ENCODE peak calls at places on chromosomes 16 and 17, in nine cellular contexts. D, H, Z, L, S, F, U, O and X are unnamed samples.

GRCh38 chr16:69761983-69762842 is at the start of gene WWP2:
- DNase-seq in O (peak), S (peak), L (peak), U (peak), D (peak), F (peak), Z (peak), H (peak), X (peak)

GRCh38 chr16:31141489-31142108 is 6.1 kb upstream of the PRSS8 start:
- DNase-seq in S (no peak), L (peak), Z (no peak), H (peak), D (peak), U (peak), F (no peak), O (no peak), X (no peak)

GRCh38 chr16:67296422-67296821 is 17.1 kb downstream of the PLEKHG4 start:
- DNase-seq in L (no peak), O (no peak), H (no peak), D (peak), Z (no peak), F (no peak), S (no peak), U (peak), X (no peak)

GRCh38 chr16:46765050-46765449 is 16.9 kb upstream of the MYLK3 start:
- DNase-seq in D (peak), U (peak), L (no peak), H (no peak), F (no peak), O (no peak), S (no peak), Z (no peak), X (peak)

GRCh38 chr16:20308801-20309590 is 18.3 kb downstream of the GP2 start:
- DNase-seq in O (no peak), L (no peak), H (no peak), S (no peak), F (no peak), D (no peak), U (no peak), Z (no peak), X (no peak)

GRCh38 chr16:77663711-77664110 is 58.6 kb upstream of the NUDT7 start:
- DNase-seq in L (no peak), U (no peak), Z (no peak), O (no peak), S (no peak), H (no peak), D (no peak), F (no peak), X (no peak)

GRCh38 chr17:5915337-5915736 is 154.8 kb upstream of the WSCD1 start:
- DNase-seq in U (no peak), Z (no peak), D (no peak), L (no peak), F (no peak), O (no peak), S (no peak), H (no peak), X (no peak)

GRCh38 chr16:81744385-81744784 is 34.7 kb upstream of the PLCG2 start:
- DNase-seq in H (no peak), D (no peak), O (no peak), Z (no peak), F (no peak), S (peak), U (no peak), L (no peak), X (no peak)

GRCh38 chr16:27911486-27911885 is 152.0 kb downstream of the GSG1L start:
- DNase-seq in D (peak), L (no peak), H (no peak), Z (no peak), F (no peak), S (no peak), U (no peak), O (no peak), X (no peak)

GRCh38 chr16:47317465-47318240 is 143.2 kb downstream of the ITFG1 start:
- DNase-seq in S (no peak), U (no peak), O (no peak), H (no peak), Z (no peak), L (no peak), F (no peak), D (no peak), X (no peak)

GRCh38 chr17:20010099-20010863 is 1.1 kb downstream of the SPECC1 start:
- DNase-seq in O (no peak), L (peak), S (peak), D (no peak), Z (peak), H (peak), U (peak), F (peak), X (peak)

GRCh38 chr17:20008242-20009051 is 712 bp upstream of the SPECC1 start:
- DNase-seq in S (peak), Z (no peak), O (no peak), H (no peak), L (peak), U (no peak), F (peak), D (peak), X (peak)

GRCh38 chr17:20010886-20011402 is 1.8 kb downstream of the SPECC1 start:
- DNase-seq in F (no peak), U (no peak), S (peak), H (no peak), L (no peak), D (no peak), O (no peak), Z (no peak), X (no peak)

GRCh38 chr17:20009052-20009301 is 182 bp upstream of the SPECC1 start:
- DNase-seq in U (no peak), F (no peak), H (peak), D (no peak), L (no peak), O (no peak), S (no peak), Z (no peak), X (no peak)

DNA sequence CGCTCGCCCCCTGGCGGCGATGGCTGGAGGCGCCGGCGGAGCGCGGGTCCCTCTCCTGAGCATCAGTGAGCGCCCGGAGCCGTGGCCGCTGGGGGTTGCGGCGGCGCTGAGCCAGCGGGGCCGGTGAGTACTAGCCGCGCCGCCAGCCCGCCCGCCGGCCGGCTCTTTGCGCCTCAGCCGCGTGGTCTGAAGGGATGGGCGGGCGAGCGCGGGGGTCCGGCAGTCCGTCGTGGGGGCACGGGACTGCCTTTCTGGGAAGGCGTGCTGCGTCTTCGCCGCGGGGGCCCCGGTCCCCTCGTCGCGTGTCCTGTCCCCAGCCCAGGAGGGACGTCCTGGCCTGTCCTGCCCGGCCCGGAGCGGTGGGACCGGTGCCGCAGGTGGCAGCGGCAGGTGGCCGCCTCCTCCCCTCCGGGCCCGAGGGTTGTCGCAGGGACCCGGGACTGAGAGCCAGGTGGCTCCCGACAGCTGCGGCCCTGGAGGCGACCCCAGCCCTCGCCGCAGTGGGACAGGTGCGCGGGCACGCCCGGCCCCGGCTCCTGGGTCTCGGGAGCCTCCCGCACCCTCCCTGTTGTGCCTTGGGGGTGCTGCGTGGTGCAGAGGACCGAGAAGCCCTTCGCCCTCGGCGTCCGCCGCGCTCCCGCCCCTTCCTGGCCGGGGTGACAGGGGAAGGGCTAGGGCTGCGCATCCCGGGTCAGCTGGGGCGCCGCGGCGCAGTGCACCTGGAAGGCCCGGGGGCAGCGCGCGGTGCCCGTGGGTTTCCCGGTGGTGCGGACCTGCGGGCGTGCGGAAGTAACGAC is at the start of gene SPECC1:
- DNase-seq in S (peak), F (peak), O (peak), H (no peak), Z (peak), D (peak), U (peak), L (peak), X (peak)
- TF ChIP-seq POLR2A in S (peak), F (peak), O (no peak), H (no peak), Z (no peak), D (no peak), U (no peak), L (no peak), X (no peak)

GRCh38 chr17:56833023-56833811 is 503 bp downstream of the C17orf67 start:
- DNase-seq in F (peak), O (peak), D (peak), Z (no peak), S (peak), H (peak), L (peak), U (peak), X (peak)
- TF ChIP-seq POLR2A in F (peak), O (peak), D (peak), Z (no peak), S (peak), H (no peak), L (no peak), U (no peak), X (peak)

GRCh38 chr17:600576-601301 is 113.9 kb downstream of the VPS53 start:
- DNase-seq in S (no peak), H (no peak), U (peak), F (no peak), L (no peak), D (no peak), Z (no peak), O (no peak), X (no peak)

GRCh38 chr17:596287-596686 is 118.4 kb downstream of the VPS53 start:
- DNase-seq in O (no peak), Z (no peak), H (peak), U (peak), S (peak), F (peak), D (no peak), L (no peak), X (peak)

GRCh38 chr17:601462-602303 is 113.0 kb downstream of the VPS53 start:
- DNase-seq in H (no peak), D (no peak), O (no peak), L (no peak), S (peak), U (peak), Z (no peak), F (no peak), X (no peak)

GRCh38 chr17:602436-602835 is 112.2 kb downstream of the VPS53 start:
- DNase-seq in S (peak), D (no peak), U (peak), H (no peak), L (no peak), F (no peak), Z (no peak), O (no peak), X (no peak)

GRCh38 chr17:596763-597644 is 117.6 kb downstream of the VPS53 start:
- DNase-seq in F (peak), D (no peak), Z (no peak), S (peak), H (no peak), O (no peak), U (peak), L (no peak), X (peak)
- TF ChIP-seq POLR2A in F (no peak), D (no peak), Z (no peak), S (peak), H (no peak), O (no peak), U (no peak), L (no peak), X (no peak)

DNA sequence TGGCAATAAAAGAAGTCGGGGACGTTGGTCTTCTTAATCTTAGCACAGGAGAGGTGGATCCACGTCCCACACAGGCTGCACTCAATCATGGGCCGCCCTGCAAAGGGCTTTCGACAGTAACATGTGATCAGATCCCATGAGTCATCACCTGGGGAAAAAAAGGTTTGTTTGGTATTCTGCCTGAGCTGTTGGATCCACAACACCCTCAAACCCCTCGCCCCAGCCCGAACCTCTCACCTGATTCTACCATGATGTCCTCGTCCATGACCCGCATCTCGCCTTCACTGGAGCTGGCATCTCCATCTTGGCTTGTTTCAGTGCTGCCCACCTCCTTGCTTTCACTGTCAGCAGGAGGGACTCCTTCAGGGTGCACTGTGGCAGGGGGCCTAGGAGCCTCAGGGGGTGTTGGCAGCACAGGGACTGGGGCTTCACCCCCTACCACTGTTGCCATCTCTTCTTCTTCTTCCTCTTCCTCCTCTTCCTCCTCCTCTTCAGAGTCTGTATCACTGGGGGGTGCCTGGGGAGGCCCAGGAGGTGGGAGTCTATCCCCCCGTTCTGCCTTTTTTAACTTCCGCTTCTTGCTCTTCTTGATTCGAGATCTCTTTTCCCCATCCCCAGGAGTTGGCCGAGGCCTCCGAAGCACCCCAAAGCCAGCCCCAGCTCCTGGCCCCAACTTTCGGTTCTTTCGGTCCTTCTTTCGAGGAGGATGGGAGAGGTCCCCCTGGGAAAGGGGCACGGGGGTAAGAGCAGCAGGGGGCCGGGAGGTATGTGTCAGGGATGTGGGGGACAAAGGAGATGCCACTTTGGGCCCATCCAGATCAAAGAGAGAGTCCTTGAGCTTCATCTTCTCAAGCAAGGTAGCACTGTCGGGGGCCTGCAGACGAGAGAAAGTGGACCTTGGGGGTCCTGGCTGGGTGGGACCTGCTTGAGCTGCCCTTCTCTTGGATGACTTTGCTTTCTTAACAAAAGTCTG is 1.7 kb upstream of the DVL2 start:
- DNase-seq in S (no peak), O (no peak), U (peak), H (peak), L (no peak), D (peak), F (no peak), Z (no peak), X (no peak)
- TF ChIP-seq POLR2A in S (no peak), O (no peak), U (no peak), H (no peak), L (no peak), D (no peak), F (no peak), Z (peak), X (no peak)

GRCh38 chr17:57911834-57912673 is 43.2 kb downstream of the CUEDC1 start:
- DNase-seq in S (no peak), Z (peak), F (peak), L (peak), D (no peak), H (peak), O (no peak), U (no peak), X (peak)
- TF ChIP-seq POLR2A in S (no peak), Z (no peak), F (no peak), L (no peak), D (no peak), H (no peak), O (no peak), U (no peak), X (no peak)

DNA sequence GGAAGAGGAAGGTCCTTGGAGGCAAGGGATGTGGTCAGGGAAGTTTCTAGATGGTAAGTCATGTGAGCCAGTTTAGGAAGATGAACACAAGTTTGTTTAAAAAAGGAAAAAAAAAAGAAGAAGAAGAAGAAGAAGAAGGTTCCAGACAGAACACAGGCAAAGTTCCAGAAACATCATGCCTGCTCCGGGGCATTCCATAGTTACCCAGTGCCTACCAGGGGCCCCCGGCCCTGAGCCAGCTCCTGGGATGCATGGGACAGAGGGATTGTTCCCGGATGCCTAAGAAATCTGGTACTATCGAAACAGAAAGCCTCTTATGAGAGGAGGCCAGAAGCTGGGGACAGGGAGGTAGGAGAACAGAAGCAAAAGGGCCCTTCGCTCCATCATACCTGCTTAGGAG is 21.3 kb downstream of the CACNG4 start:
- DNase-seq in Z (no peak), O (no peak), F (no peak), L (no peak), U (no peak), D (no peak), S (no peak), H (no peak), X (no peak)
- TF ChIP-seq POLR2A in Z (no peak), O (no peak), F (no peak), L (no peak), U (no peak), D (no peak), S (no peak), H (no peak), X (no peak)

GRCh38 chr17:64001763-64002529 is 3.8 kb downstream of the PRR29 start:
- DNase-seq in L (no peak), F (no peak), Z (no peak), S (no peak), O (no peak), H (peak), U (peak), D (peak), X (no peak)
- TF ChIP-seq POLR2A in L (no peak), F (no peak), Z (no peak), S (no peak), O (no peak), H (no peak), U (no peak), D (no peak), X (no peak)

DNA sequence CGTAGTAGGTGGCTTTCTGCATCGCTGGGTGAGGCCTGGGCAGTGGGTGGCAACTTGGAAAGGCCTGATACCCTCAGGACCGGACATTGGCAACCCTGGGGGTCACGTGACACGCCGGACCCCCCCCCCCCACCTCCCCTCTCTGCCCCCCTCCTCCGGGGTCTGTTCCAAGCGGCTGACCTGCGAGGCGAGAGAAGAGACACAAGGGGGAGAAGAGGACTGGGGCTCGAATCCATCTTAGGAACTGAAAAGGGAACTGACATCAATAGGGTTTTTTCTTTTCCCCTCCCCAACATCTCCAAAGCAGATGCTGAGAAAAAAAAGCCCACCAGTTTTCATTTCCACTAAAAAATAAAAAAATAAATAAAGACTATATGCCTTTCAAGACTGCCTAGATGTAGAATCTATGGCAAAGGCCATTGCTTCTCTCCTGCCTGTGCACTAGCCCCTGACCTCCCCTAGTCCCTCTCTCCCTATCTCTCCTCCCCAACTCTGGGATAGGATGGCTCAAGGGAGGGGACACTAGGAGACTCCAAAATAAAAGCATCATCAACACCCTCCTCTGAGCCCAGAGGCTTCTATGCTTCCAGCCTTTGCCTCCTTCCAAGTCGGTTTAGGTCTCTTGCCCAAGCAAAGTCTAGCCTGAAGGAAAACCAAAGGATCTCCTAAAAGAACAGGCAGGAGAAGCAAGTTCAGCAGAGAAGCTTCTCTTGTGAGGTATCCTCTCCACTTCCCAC is 7.7 kb upstream of the HOXB2 start:
- DNase-seq in U (peak), F (no peak), O (no peak), D (no peak), H (peak), S (no peak), L (no peak), Z (no peak), X (no peak)
- TF ChIP-seq POLR2A in U (no peak), F (no peak), O (no peak), D (no peak), H (no peak), S (no peak), L (no peak), Z (no peak), X (no peak)